ENCODE peak calls at places on chromosomes 16 and 17, in six cellular contexts. C, X, P, D, O and M are unnamed samples.

GRCh38 chr16:85389679-85390470 is 223.2 kb upstream of the GSE1 start:
- DNase-seq in D (no peak), C (no peak), P (no peak), X (peak), O (no peak), M (no peak)

GRCh38 chr17:62085511-62086408 is 20.7 kb upstream of the MED13 start:
- DNase-seq in C (no peak), P (no peak), X (no peak), D (no peak), O (no peak), M (no peak)

GRCh38 chr17:979539-980405 is at the start of gene NXN:
- DNase-seq in X (peak), C (peak), O (peak), P (no peak), D (peak), M (peak)

GRCh38 chr17:78495634-78496033 is 81.6 kb downstream of the DNAH17 start:
- DNase-seq in D (no peak), X (no peak), C (no peak), P (no peak), O (no peak), M (no peak)

GRCh38 chr17:74104921-74105320 is 98.6 kb upstream of the RPL38 start:
- DNase-seq in P (no peak), D (no peak), X (no peak), O (no peak), C (no peak), M (no peak)

GRCh38 chr16:7366041-7366440 is 33.4 kb downstream of the RBFOX1 start:
- DNase-seq in C (no peak), D (no peak), P (no peak), X (no peak), O (no peak), M (no peak)

GRCh38 chr17:4394208-4395110 is 28.0 kb upstream of the UBE2G1 start:
- DNase-seq in O (peak), P (no peak), C (no peak), X (no peak), D (peak), M (no peak)

GRCh38 chr17:77839324-77840155 is 119.0 kb upstream of the TNRC6C start:
- DNase-seq in X (peak), D (no peak), O (no peak), C (no peak), P (no peak), M (no peak)

GRCh38 chr16:55476625-55477533 is 2.1 kb upstream of the MMP2 start:
- DNase-seq in O (no peak), D (no peak), P (no peak), C (no peak), X (peak), M (no peak)

GRCh38 chr17:4721203-4722135 is 9.8 kb upstream of the MED11 start:
- DNase-seq in C (no peak), P (no peak), X (no peak), D (no peak), O (no peak), M (no peak)

GRCh38 chr17:8503807-8504206 is 68.1 kb downstream of the NDEL1 start:
- DNase-seq in C (no peak), X (no peak), P (no peak), D (peak), O (no peak), M (no peak)

GRCh38 chr16:50599494-50599893 is 51.3 kb downstream of the NKD1 start:
- DNase-seq in P (no peak), C (no peak), X (no peak), D (no peak), O (peak), M (no peak)

GRCh38 chr16:693766-694165 is 3.6 kb upstream of the WDR24 start:
- DNase-seq in C (no peak), D (no peak), P (no peak), O (no peak), X (no peak), M (no peak)

GRCh38 chr17:37361543-37361942 is 14.2 kb upstream of the C17orf78 start:
- DNase-seq in D (peak), P (no peak), C (no peak), X (no peak), O (peak), M (no peak)

GRCh38 chr17:37446027-37446426 is 39.3 kb downstream of the TADA2A start:
- DNase-seq in X (no peak), O (no peak), C (no peak), P (no peak), D (peak), M (no peak)

GRCh38 chr17:75008373-75008772 is 4.1 kb upstream of the MRPL58 start:
- DNase-seq in D (peak), P (no peak), X (no peak), C (no peak), O (no peak), M (no peak)

GRCh38 chr17:40714473-40714872 is 10.9 kb upstream of the KRT24 start:
- DNase-seq in D (peak), C (no peak), X (no peak), P (no peak), O (no peak), M (no peak)

GRCh38 chr16:81189100-81189664 is 49.3 kb upstream of the BCO1 start:
- DNase-seq in X (peak), O (no peak), P (no peak), C (no peak), D (no peak), M (no peak)

GRCh38 chr16:74936902-74937560 is 47.9 kb downstream of the WDR59 start:
- DNase-seq in O (peak), D (no peak), X (no peak), P (no peak), C (no peak), M (no peak)